ENCODE peak calls at places on chromosomes 4 and X, in six cellular contexts. One of them, this sample, is unnamed.

GRCh38 chrX:25523574-25523973 is 507.8 kb upstream of the ARX start:
- DNase-seq in GM12878: no peak
- DNase-seq in HepG2: peak
- DNase-seq in K562: no peak
- DNase-seq in H1: peak
- DNase-seq in HCT116: peak
- DNase-seq in this sample: peak

GRCh38 chrX:30618160-30618765 is 35.0 kb upstream of the GK start:
- DNase-seq in HCT116: no peak
- DNase-seq in GM12878: no peak
- DNase-seq in K562: peak
- DNase-seq in H1: peak
- DNase-seq in HepG2: no peak
- DNase-seq in this sample: peak

GRCh38 chr4:176492648-176493302 is 173.0 kb downstream of the SPCS3 start:
- DNase-seq in K562: no peak
- DNase-seq in H1: no peak
- DNase-seq in HCT116: no peak
- DNase-seq in GM12878: peak
- DNase-seq in HepG2: no peak
- DNase-seq in this sample: no peak

GRCh38 chr4:168917150-168917779 is 92.8 kb downstream of the CBR4 start:
- DNase-seq in H1: no peak
- DNase-seq in HCT116: peak
- DNase-seq in K562: peak
- DNase-seq in HepG2: peak
- DNase-seq in GM12878: no peak
- DNase-seq in this sample: no peak

GRCh38 chr4:89196745-89197144 is 85.4 kb downstream of the TIGD2 start:
- DNase-seq in HepG2: peak
- DNase-seq in H1: no peak
- DNase-seq in K562: no peak
- DNase-seq in GM12878: no peak
- DNase-seq in HCT116: no peak
- DNase-seq in this sample: no peak

GRCh38 chr4:2931765-2932560 is 31.2 kb downstream of the NOP14 start:
- DNase-seq in GM12878: peak
- DNase-seq in HepG2: no peak
- DNase-seq in H1: peak
- DNase-seq in HCT116: no peak
- DNase-seq in K562: no peak
- DNase-seq in this sample: peak

GRCh38 chr4:182288534-182288933 is 45.3 kb downstream of the TENM3 start:
- DNase-seq in GM12878: no peak
- DNase-seq in HepG2: no peak
- DNase-seq in K562: no peak
- DNase-seq in H1: no peak
- DNase-seq in HCT116: no peak
- DNase-seq in this sample: no peak

GRCh38 chrX:1493317-1493856 is 40.7 kb upstream of the ASMTL start:
- DNase-seq in HCT116: no peak
- DNase-seq in HepG2: no peak
- DNase-seq in K562: no peak
- DNase-seq in H1: no peak
- DNase-seq in GM12878: no peak
- DNase-seq in this sample: no peak

GRCh38 chr4:47065099-47065498 is 33.7 kb downstream of the GABRB1 start:
- DNase-seq in K562: no peak
- DNase-seq in HCT116: no peak
- DNase-seq in H1: no peak
- DNase-seq in HepG2: no peak
- DNase-seq in GM12878: no peak
- DNase-seq in this sample: no peak

GRCh38 chr4:143391261-143391660 is 54.6 kb downstream of the GAB1 start:
- DNase-seq in K562: no peak
- DNase-seq in H1: no peak
- DNase-seq in HCT116: no peak
- DNase-seq in GM12878: no peak
- DNase-seq in HepG2: no peak
- DNase-seq in this sample: no peak

GRCh38 chr4:111650553-111651183 is 494.6 kb upstream of the FAM241A start:
- DNase-seq in K562: no peak
- DNase-seq in H1: no peak
- DNase-seq in GM12878: no peak
- DNase-seq in HepG2: no peak
- DNase-seq in HCT116: no peak
- DNase-seq in this sample: no peak

GRCh38 chr4:185112104-185112503 is 31.0 kb upstream of the SLC25A4 start:
- DNase-seq in K562: no peak
- DNase-seq in HepG2: peak
- DNase-seq in H1: peak
- DNase-seq in GM12878: no peak
- DNase-seq in HCT116: peak
- DNase-seq in this sample: no peak

GRCh38 chr4:27368781-27369180 is 508.1 kb downstream of the STIM2 start:
- DNase-seq in HepG2: no peak
- DNase-seq in GM12878: no peak
- DNase-seq in K562: no peak
- DNase-seq in H1: no peak
- DNase-seq in HCT116: no peak
- DNase-seq in this sample: no peak

GRCh38 chrX:16892504-16893362 is 22.6 kb upstream of the RBBP7 start:
- DNase-seq in K562: peak
- DNase-seq in H1: peak
- DNase-seq in HCT116: peak
- DNase-seq in HepG2: peak
- DNase-seq in GM12878: peak
- DNase-seq in this sample: peak

GRCh38 chr4:138981930-138982390 is 33.6 kb upstream of the NOCT start:
- DNase-seq in GM12878: no peak
- DNase-seq in K562: no peak
- DNase-seq in H1: peak
- DNase-seq in HCT116: no peak
- DNase-seq in HepG2: peak
- DNase-seq in this sample: no peak
- TF ChIP-seq ATF3 in GM12878: no peak
- TF ChIP-seq ATF3 in K562: no peak
- TF ChIP-seq ATF3 in H1: no peak
- TF ChIP-seq ATF3 in HCT116: no peak
- TF ChIP-seq ATF3 in HepG2: no peak
- TF ChIP-seq ATF3 in this sample: no peak

DNA sequence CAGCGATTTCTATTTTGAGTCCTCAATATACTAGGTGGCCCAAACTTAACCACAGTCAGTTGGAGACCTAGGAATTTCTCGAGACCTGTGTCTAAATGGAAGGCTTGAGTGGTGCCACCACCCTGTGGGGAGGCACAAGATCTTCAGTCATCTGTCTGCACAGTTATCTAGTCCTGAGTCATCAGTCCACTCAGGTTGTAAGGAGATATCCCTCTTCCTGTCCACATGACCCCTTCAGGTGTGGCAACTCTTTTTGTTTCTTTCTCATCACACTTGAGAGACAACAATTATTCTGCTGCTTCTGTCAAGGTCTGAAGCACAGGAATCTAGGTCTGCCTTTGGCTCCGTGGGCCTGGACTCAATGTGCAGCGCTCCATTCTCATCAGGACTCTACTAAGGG is 64.4 kb upstream of the IBSP start:
- DNase-seq in GM12878: no peak
- DNase-seq in HCT116: no peak
- DNase-seq in H1: no peak
- DNase-seq in HepG2: no peak
- DNase-seq in K562: no peak
- DNase-seq in this sample: no peak
- TF ChIP-seq ATF3 in GM12878: no peak
- TF ChIP-seq ATF3 in HCT116: no peak
- TF ChIP-seq ATF3 in H1: no peak
- TF ChIP-seq ATF3 in HepG2: no peak
- TF ChIP-seq ATF3 in K562: no peak
- TF ChIP-seq ATF3 in this sample: no peak

GRCh38 chrX:22800360-22800759 is 199.4 kb upstream of the DDX53 start:
- DNase-seq in HepG2: no peak
- DNase-seq in GM12878: no peak
- DNase-seq in HCT116: no peak
- DNase-seq in K562: no peak
- DNase-seq in H1: no peak
- DNase-seq in this sample: no peak
- TF ChIP-seq ATF3 in HepG2: no peak
- TF ChIP-seq ATF3 in GM12878: no peak
- TF ChIP-seq ATF3 in HCT116: no peak
- TF ChIP-seq ATF3 in K562: no peak
- TF ChIP-seq ATF3 in H1: no peak
- TF ChIP-seq ATF3 in this sample: no peak

GRCh38 chrX:10617186-10617963 is 3.0 kb downstream of the MID1 start:
- DNase-seq in GM12878: no peak
- DNase-seq in HepG2: no peak
- DNase-seq in HCT116: no peak
- DNase-seq in K562: no peak
- DNase-seq in H1: no peak
- DNase-seq in this sample: no peak

GRCh38 chrX:10619311-10620015 is 922 bp downstream of the MID1 start:
- DNase-seq in K562: no peak
- DNase-seq in HepG2: no peak
- DNase-seq in GM12878: no peak
- DNase-seq in H1: no peak
- DNase-seq in HCT116: no peak
- DNase-seq in this sample: no peak

GRCh38 chrX:10618911-10619310 is 1.5 kb downstream of the MID1 start:
- DNase-seq in HepG2: no peak
- DNase-seq in K562: no peak
- DNase-seq in GM12878: no peak
- DNase-seq in HCT116: no peak
- DNase-seq in H1: no peak
- DNase-seq in this sample: no peak

GRCh38 chrX:10615931-10616780 is 4.2 kb downstream of the MID1 start:
- DNase-seq in H1: no peak
- DNase-seq in HepG2: no peak
- DNase-seq in GM12878: no peak
- DNase-seq in HCT116: no peak
- DNase-seq in K562: peak
- DNase-seq in this sample: peak

DNA sequence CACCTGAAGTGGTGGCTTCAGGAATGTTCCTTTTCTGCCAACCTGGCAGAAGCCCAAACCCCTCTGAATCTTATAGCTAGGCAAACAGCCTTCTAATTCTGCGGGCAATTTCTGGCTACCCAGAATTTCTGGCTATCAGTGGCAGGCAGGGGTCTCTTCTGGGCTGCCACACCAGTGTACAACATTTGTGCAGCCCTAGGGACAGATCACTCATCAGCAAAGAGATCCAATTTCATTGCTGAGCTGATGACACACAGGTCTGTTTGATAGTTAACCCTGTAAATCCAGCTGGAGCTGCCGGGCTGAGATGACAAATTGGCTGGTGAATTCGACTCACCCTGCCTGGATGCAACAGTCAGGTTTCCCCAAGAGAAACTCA is 2.4 kb downstream of the MID1 start:
- DNase-seq in HepG2: no peak
- DNase-seq in HCT116: no peak
- DNase-seq in H1: no peak
- DNase-seq in GM12878: no peak
- DNase-seq in K562: no peak
- DNase-seq in this sample: no peak
- TF ChIP-seq ATF3 in HepG2: no peak
- TF ChIP-seq ATF3 in HCT116: no peak
- TF ChIP-seq ATF3 in H1: no peak
- TF ChIP-seq ATF3 in GM12878: no peak
- TF ChIP-seq ATF3 in K562: no peak
- TF ChIP-seq ATF3 in this sample: no peak

GRCh38 chr4:74531952-74532794 is 87.2 kb downstream of the AREG start:
- DNase-seq in HepG2: peak
- DNase-seq in HCT116: peak
- DNase-seq in GM12878: peak
- DNase-seq in H1: no peak
- DNase-seq in K562: peak
- DNase-seq in this sample: no peak
- TF ChIP-seq ATF3 in HepG2: no peak
- TF ChIP-seq ATF3 in HCT116: no peak
- TF ChIP-seq ATF3 in GM12878: no peak
- TF ChIP-seq ATF3 in H1: no peak
- TF ChIP-seq ATF3 in K562: no peak
- TF ChIP-seq ATF3 in this sample: no peak

GRCh38 chr4:101888472-101888871 is 97.9 kb downstream of the BANK1 start:
- DNase-seq in HepG2: no peak
- DNase-seq in GM12878: no peak
- DNase-seq in K562: no peak
- DNase-seq in H1: no peak
- DNase-seq in HCT116: no peak
- DNase-seq in this sample: no peak

DNA sequence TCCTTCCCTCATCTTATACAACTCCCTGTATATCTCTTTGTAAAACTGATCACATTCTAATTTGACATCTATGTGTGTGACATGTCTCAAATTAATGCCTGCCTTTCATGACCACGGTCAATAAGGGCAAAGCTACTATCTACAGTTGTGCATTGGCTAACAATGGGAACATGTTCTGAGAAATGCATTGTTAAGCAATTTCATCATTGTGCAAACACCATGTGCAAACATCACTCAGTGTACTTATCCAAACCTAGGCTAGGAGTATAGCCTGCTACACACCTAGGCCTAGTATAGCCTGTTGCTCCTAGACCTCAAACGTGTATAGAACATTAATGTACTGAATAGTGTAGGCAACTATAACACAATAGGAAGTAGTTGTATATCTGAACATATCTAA is 95.0 kb downstream of the BANK1 start:
- DNase-seq in HepG2: peak
- DNase-seq in HCT116: no peak
- DNase-seq in K562: no peak
- DNase-seq in H1: no peak
- DNase-seq in GM12878: no peak
- DNase-seq in this sample: no peak
- TF ChIP-seq ATF3 in HepG2: peak
- TF ChIP-seq ATF3 in HCT116: no peak
- TF ChIP-seq ATF3 in K562: no peak
- TF ChIP-seq ATF3 in H1: no peak
- TF ChIP-seq ATF3 in GM12878: no peak
- TF ChIP-seq ATF3 in this sample: no peak

DNA sequence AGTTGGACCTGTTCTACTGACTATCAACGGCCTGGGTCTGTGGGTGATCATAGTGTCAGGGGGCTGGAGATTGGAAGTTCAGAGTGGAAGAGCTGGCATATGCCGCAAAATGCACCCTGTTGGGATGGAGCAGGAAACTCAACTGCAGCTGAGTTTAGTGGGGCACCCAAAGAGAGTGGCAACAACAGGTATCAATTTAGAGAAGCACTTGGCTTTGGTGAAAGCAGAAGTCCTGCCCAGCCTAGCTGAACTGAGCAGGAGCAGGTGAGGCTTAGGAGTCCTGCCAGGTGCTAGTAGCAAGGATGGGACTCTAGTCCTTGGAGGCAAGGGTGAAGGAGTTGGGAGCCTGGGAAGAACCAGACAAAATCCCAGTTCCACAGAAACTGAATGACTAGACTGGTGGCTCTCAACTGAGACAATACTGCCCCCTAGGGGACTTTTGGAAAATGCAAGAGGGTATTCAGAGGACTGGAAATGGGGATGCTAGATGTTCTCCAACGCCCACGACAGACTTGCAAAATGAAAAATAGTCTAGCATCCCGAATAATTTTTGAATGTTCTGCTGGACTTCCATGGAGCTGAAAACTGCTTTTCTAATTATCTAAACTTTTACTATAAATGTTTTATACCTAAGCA is 49.4 kb downstream of the RTL9 start:
- DNase-seq in HCT116: peak
- DNase-seq in GM12878: no peak
- DNase-seq in HepG2: peak
- DNase-seq in H1: peak
- DNase-seq in K562: peak
- DNase-seq in this sample: peak
- TF ChIP-seq ATF3 in HCT116: no peak
- TF ChIP-seq ATF3 in GM12878: no peak
- TF ChIP-seq ATF3 in HepG2: no peak
- TF ChIP-seq ATF3 in H1: no peak
- TF ChIP-seq ATF3 in K562: no peak
- TF ChIP-seq ATF3 in this sample: no peak